ENCODE peak calls at places on chromosomes 7 and 10, in nine cellular contexts. K, A, C, F, Q, S, X, U and Y are unnamed samples.

GRCh38 chr10:132908621-132909295 is 33.6 kb downstream of the CFAP46 start:
- DNase-seq in C (no peak), K (no peak), S (no peak), A (peak; percentile 48), F (no peak), U (no peak), X (no peak), Q (no peak), Y (no peak)

GRCh38 chr7:2805213-2806003 is 38.7 kb downstream of the GNA12 start:
- DNase-seq in Q (no peak), F (no peak), A (no peak), X (peak; percentile 61), K (no peak), U (no peak), C (no peak), S (peak; percentile 76), Y (no peak)

GRCh38 chr10:3526721-3527120 is 258.3 kb downstream of the KLF6 start:
- DNase-seq in K (no peak), A (no peak), F (peak; percentile 91), X (no peak), S (no peak), Q (no peak), U (no peak), C (no peak), Y (no peak)

GRCh38 chr10:3339531-3339950 is 167.0 kb upstream of the PITRM1 start:
- DNase-seq in Q (no peak), X (no peak), A (no peak), S (no peak), K (no peak), F (peak; percentile 48), C (no peak), U (no peak), Y (no peak)

GRCh38 chr7:158576050-158576762 is 11.4 kb downstream of the PTPRN2 start:
- DNase-seq in U (no peak), X (no peak), Q (no peak), F (no peak), S (no peak), A (no peak), C (peak; percentile 25), K (no peak), Y (no peak)

GRCh38 chr10:118798186-118798811 is 43.5 kb upstream of the CACUL1 start:
- DNase-seq in C (no peak), S (no peak), Q (no peak), A (no peak), K (no peak), U (peak; percentile 24), F (no peak), X (no peak), Y (no peak)

GRCh38 chr7:47734287-47734948 is 152.5 kb upstream of the TNS3 start:
- DNase-seq in S (no peak), F (no peak), C (no peak), Q (no peak), K (no peak), A (no peak), X (peak; percentile 100), U (no peak), Y (no peak)

GRCh38 chr10:84221916-84222315 is 3.4 kb downstream of the LRIT2 start:
- DNase-seq in Q (no peak), F (no peak), A (no peak), S (no peak), K (no peak), U (no peak), C (no peak), X (no peak), Y (no peak)

GRCh38 chr10:75683158-75683557 is 251.7 kb downstream of the LRMDA start:
- DNase-seq in K (no peak), C (no peak), S (no peak), Q (peak; percentile 10), A (no peak), X (no peak), F (no peak), U (no peak), Y (no peak)

GRCh38 chr7:118129037-118129436 is 54.9 kb upstream of the LSM8 start:
- DNase-seq in F (no peak), C (no peak), X (no peak), S (no peak), Q (no peak), A (no peak), K (no peak), U (no peak), Y (no peak)

GRCh38 chr10:5640036-5640435 is 26.4 kb downstream of the ASB13 start:
- DNase-seq in A (no peak), S (no peak), Q (no peak), X (no peak), C (no peak), F (no peak), K (no peak), U (no peak), Y (no peak)

GRCh38 chr10:124436191-124436638 is 13.6 kb downstream of the NKX1-2 start:
- DNase-seq in A (no peak), F (no peak), U (no peak), C (no peak), X (peak; percentile 42), K (no peak), Q (no peak), S (no peak), Y (no peak)

GRCh38 chr7:17279081-17279480 is 19.4 kb upstream of the AHR start:
- DNase-seq in S (no peak), Q (no peak), C (no peak), U (no peak), A (no peak), K (no peak), X (no peak), F (no peak), Y (no peak)

GRCh38 chr10:60937784-60938654 is 6.0 kb downstream of the RHOBTB1 start:
- DNase-seq in F (peak; percentile 76), C (peak; percentile 48), Q (no peak), X (no peak), K (no peak), U (no peak), S (no peak), A (no peak), Y (no peak)

GRCh38 chr7:65722361-65722792 is 150.5 kb upstream of the VKORC1L1 start:
- DNase-seq in U (peak; percentile 20), K (no peak), A (no peak), C (peak; percentile 83), X (peak; percentile 31), Q (peak; percentile 75), F (peak; percentile 11), S (peak; percentile 64), Y (no peak)

GRCh38 chr7:132113536-132114409 is 462.5 kb downstream of the PLXNA4 start:
- DNase-seq in A (no peak), Q (no peak), K (no peak), S (no peak), F (no peak), C (no peak), X (no peak), U (no peak), Y (no peak)

GRCh38 chr7:40175725-40176510 is 41.1 kb downstream of the SUGCT start:
- DNase-seq in Q (no peak), A (no peak), K (no peak), X (no peak), C (peak; percentile 3), S (no peak), F (peak; percentile 69), U (no peak), Y (no peak)

GRCh38 chr10:78211476-78212110 is 177.9 kb downstream of the RPS24 start:
- DNase-seq in U (peak; percentile 38), Q (no peak), K (no peak), S (peak; percentile 58), X (peak; percentile 16), A (no peak), C (peak; percentile 28), F (peak; percentile 67), Y (no peak)

GRCh38 chr7:5494683-5495561 is 71.3 kb upstream of the TNRC18 start:
- DNase-seq in K (no peak), S (peak; percentile 74), U (peak; percentile 88), F (peak; percentile 69), Q (peak; percentile 76), C (peak; percentile 81), A (peak; percentile 89), X (peak; percentile 60), Y (no peak)

GRCh38 chr10:100184426-100185219 is 1.2 kb downstream of the ERLIN1 start:
- DNase-seq in K (no peak), A (no peak), C (no peak), F (peak; percentile 23), Q (no peak), U (peak; percentile 25), S (no peak), X (peak; percentile 35), Y (no peak)
- TF ChIP-seq POLR2A in K (no peak), A (no peak), C (no peak), F (no peak), Q (no peak), U (no peak), S (no peak), X (no peak), Y (no peak)

GRCh38 chr10:110397856-110398255 is 93.1 kb upstream of the SMNDC1 start:
- DNase-seq in U (no peak), F (no peak), C (no peak), Q (no peak), X (no peak), K (no peak), S (no peak), A (no peak), Y (no peak)

GRCh38 chr10:110401401-110402076 is 96.2 kb upstream of the DUSP5 start:
- DNase-seq in K (no peak), X (no peak), S (no peak), C (no peak), Q (no peak), U (no peak), A (no peak), F (no peak), Y (no peak)

GRCh38 chr10:110398419-110399162 is 93.9 kb upstream of the SMNDC1 start:
- DNase-seq in K (no peak), C (peak; percentile 71), X (peak; percentile 68), F (peak; percentile 98), Q (peak; percentile 84), U (peak; percentile 98), A (no peak), S (peak; percentile 29), Y (peak; percentile 11)

GRCh38 chr10:110400173-110400947 is 95.6 kb upstream of the SMNDC1 start:
- DNase-seq in X (no peak), S (no peak), U (no peak), F (peak; percentile 63), C (no peak), A (no peak), Q (no peak), K (no peak), Y (no peak)

GRCh38 chr10:110399163-110400094 is 94.7 kb upstream of the SMNDC1 start:
- DNase-seq in F (peak; percentile 99), S (no peak), K (no peak), A (no peak), U (peak; percentile 90), X (peak; percentile 79), C (peak; percentile 70), Q (no peak), Y (no peak)
- TF ChIP-seq POLR2A in F (peak; percentile 80), S (no peak), K (no peak), A (no peak), U (no peak), X (no peak), C (no peak), Q (no peak), Y (no peak)

GRCh38 chr7:150531704-150532103 is 17.0 kb downstream of the GIMAP7 start:
- DNase-seq in F (no peak), X (no peak), C (no peak), U (no peak), S (no peak), A (no peak), K (no peak), Q (no peak), Y (no peak)
- TF ChIP-seq POLR2A in F (no peak), X (no peak), C (no peak), U (no peak), S (no peak), A (no peak), K (no peak), Q (no peak), Y (no peak)

GRCh38 chr7:698515-699259 is 27.8 kb upstream of the DNAAF5 start:
- DNase-seq in U (no peak), C (no peak), X (no peak), A (peak; percentile 38), F (no peak), K (no peak), S (no peak), Q (no peak), Y (no peak)
- TF ChIP-seq POLR2A in U (no peak), C (no peak), X (no peak), A (no peak), F (no peak), K (no peak), S (no peak), Q (no peak), Y (no peak)